ENCODE peak calls at places on chromosome 4, in four cellular contexts. A is endodermal cell, U is lower lobe of right lung, N is uterus. L is an unnamed sample.

GRCh38 chr4:86664959-86665358 is 70.8 kb downstream of the PTPN13 start:
- DNase-seq in A (no peak), U (no peak), N (no peak), L (peak)

GRCh38 chr4:102420563-102421221 is 75.4 kb upstream of the SLC39A8 start:
- DNase-seq in A (no peak), U (no peak), N (no peak), L (no peak)

GRCh38 chr4:162644346-162644745 is 480.5 kb upstream of the FSTL5 start:
- DNase-seq in A (no peak), U (no peak), N (no peak), L (peak)

GRCh38 chr4:140372607-140373327 is 679 bp upstream of the SCOC start:
- DNase-seq in A (peak), U (no peak), N (no peak), L (no peak)

GRCh38 chr4:121784975-121785374 is 16.1 kb upstream of the EXOSC9 start:
- DNase-seq in A (no peak), U (no peak), N (no peak), L (peak)

GRCh38 chr4:6889101-6889735 is 20.4 kb upstream of the TBC1D14 start:
- DNase-seq in A (no peak), U (no peak), N (no peak), L (no peak)

GRCh38 chr4:136864580-136865185 is 667.6 kb downstream of the PCDH18 start:
- DNase-seq in A (peak), U (no peak), N (peak), L (peak)

GRCh38 chr4:38531126-38531737 is 132.8 kb upstream of the KLF3 start:
- DNase-seq in A (no peak), U (no peak), N (no peak), L (no peak)

GRCh38 chr4:90328558-90328957 is 201.4 kb downstream of the CCSER1 start:
- DNase-seq in A (no peak), U (peak), N (no peak), L (no peak)

GRCh38 chr4:85909851-85910250 is 434.9 kb downstream of the ARHGAP24 start:
- DNase-seq in A (no peak), U (peak), N (no peak), L (no peak)

GRCh38 chr4:14752341-14753046 is 249.8 kb upstream of the CPEB2 start:
- DNase-seq in A (no peak), U (no peak), N (no peak), L (no peak)

GRCh38 chr4:120808475-120809141 is 113.9 kb downstream of the PRDM5 start:
- DNase-seq in A (no peak), U (no peak), N (no peak), L (no peak)

GRCh38 chr4:10456270-10457254 is 664 bp downstream of the ZNF518B start:
- DNase-seq in A (peak), U (peak), N (peak), L (no peak)
- H3K4me3 ChIP-seq in A (peak), U (peak), N (peak), L (peak)

DNA sequence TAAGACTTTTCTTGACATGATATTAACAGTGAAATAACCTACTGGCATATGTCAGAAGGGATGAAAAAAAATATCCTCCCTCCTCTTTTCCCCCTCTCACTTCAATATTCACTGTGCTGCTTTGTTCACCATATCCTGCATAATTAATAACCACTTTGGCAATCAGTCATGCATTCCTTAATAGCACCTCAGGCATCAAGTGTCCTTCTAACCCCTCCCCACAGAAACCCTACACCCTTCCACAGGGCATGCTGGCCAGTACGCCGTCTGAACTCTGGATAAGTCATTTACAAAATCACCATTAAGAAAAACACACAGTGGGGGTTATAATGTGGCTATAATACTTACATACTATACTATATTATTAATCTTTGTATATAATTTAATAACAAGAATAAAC is 165.9 kb downstream of the PDGFC start:
- DNase-seq in A (no peak), U (no peak), N (no peak), L (no peak)
- H3K4me3 ChIP-seq in A (no peak), U (no peak), N (no peak), L (no peak)

DNA sequence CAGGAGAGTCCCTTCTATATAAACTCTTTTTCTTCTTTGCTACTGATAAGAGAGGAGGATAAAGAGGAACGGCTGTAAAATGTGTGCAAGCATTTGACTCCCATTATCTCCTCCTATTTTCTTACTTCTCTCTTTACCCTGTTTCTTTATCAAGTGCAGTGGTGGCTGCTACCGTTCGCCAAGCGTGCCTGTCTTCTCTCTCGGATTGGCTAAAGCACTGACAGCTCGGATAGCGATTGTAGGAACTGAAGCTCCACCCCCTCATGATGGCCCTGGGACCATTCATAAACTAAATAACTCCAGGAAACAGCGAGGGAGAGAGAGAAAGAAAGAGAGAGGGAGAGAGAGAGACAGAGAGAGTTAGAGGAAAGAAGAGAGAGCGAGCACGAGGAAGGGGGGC is 340 bp upstream of the MAB21L2 start:
- DNase-seq in A (peak), U (no peak), N (no peak), L (no peak)
- H3K4me3 ChIP-seq in A (peak), U (no peak), N (no peak), L (no peak)

GRCh38 chr4:88318751-88319350 is 34.5 kb upstream of the PPM1K start:
- DNase-seq in A (no peak), U (no peak), N (no peak), L (no peak)
- H3K4me3 ChIP-seq in A (peak), U (no peak), N (no peak), L (no peak)

GRCh38 chr4:57095245-57095644 is 14.9 kb downstream of the IGFBP7 start:
- DNase-seq in A (no peak), U (no peak), N (no peak), L (no peak)
- H3K4me3 ChIP-seq in A (no peak), U (no peak), N (no peak), L (no peak)

GRCh38 chr4:108624263-108625056 is 4.1 kb downstream of the RPL34 start:
- DNase-seq in A (no peak), U (no peak), N (no peak), L (no peak)
- H3K4me3 ChIP-seq in A (peak), U (no peak), N (no peak), L (no peak)

GRCh38 chr4:149932188-149932587 is 116.5 kb upstream of the IQCM start:
- DNase-seq in A (no peak), U (no peak), N (no peak), L (no peak)
- H3K4me3 ChIP-seq in A (no peak), U (no peak), N (no peak), L (no peak)

GRCh38 chr4:176794651-176795050 is 1.9 kb upstream of the VEGFC start:
- DNase-seq in A (no peak), U (no peak), N (no peak), L (no peak)
- H3K4me3 ChIP-seq in A (no peak), U (no peak), N (no peak), L (no peak)

L was measured in kidney epithelial cell.